ENCODE peak calls at places on chromosomes 5 and 9, in eight cellular contexts. W is PC-3, Q is AG10803, C is dorsolateral prefrontal cortex, J is sigmoid colon, L is neural crest cell, N is fibroblast of the aortic adventitia, M is HFF-Myc. Z is an unnamed sample.

GRCh38 chr9:118891213-118891612 is 478.0 kb downstream of the BRINP1 start:
- DNase-seq in W (no peak), Q (no peak), C (no peak), J (no peak), L (no peak), N (no peak), M (no peak), Z (no peak)

GRCh38 chr5:158553195-158553945 is 546.3 kb downstream of the EBF1 start:
- DNase-seq in W (no peak), Q (peak), C (no peak), J (peak), L (no peak), N (peak), M (peak), Z (no peak)

GRCh38 chr9:124238546-124239140 is 19.1 kb upstream of the NEK6 start:
- DNase-seq in W (no peak), Q (no peak), C (no peak), J (peak), L (no peak), N (no peak), M (no peak), Z (no peak)

GRCh38 chr5:60811105-60811504 is 33.0 kb downstream of the ELOVL7 start:
- DNase-seq in W (no peak), Q (no peak), C (no peak), J (no peak), L (no peak), N (no peak), M (no peak), Z (no peak)

GRCh38 chr5:133680830-133681555 is 68.7 kb upstream of the FSTL4 start:
- DNase-seq in W (no peak), Q (no peak), C (no peak), J (peak), L (no peak), N (no peak), M (no peak), Z (no peak)

GRCh38 chr5:77356740-77357139 is 135.4 kb downstream of the WDR41 start:
- DNase-seq in W (peak), Q (peak), C (no peak), J (no peak), L (no peak), N (no peak), M (peak), Z (peak)

GRCh38 chr5:75048457-75048953 is 3.9 kb downstream of the GCNT4 start:
- DNase-seq in W (no peak), Q (peak), C (no peak), J (no peak), L (no peak), N (no peak), M (no peak), Z (no peak)

GRCh38 chr9:86034863-86035734 is 64.3 kb downstream of the GOLM1 start:
- DNase-seq in W (peak), Q (peak), C (no peak), J (no peak), L (peak), N (peak), M (no peak), Z (peak)

GRCh38 chr5:9456435-9457042 is 89.3 kb downstream of the SEMA5A start:
- DNase-seq in W (no peak), Q (peak), C (no peak), J (no peak), L (no peak), N (peak), M (peak), Z (no peak)

GRCh38 chr9:96509026-96509425 is 59.1 kb downstream of the HABP4 start:
- DNase-seq in W (no peak), Q (no peak), C (no peak), J (no peak), L (no peak), N (no peak), M (no peak), Z (no peak)

GRCh38 chr5:73300520-73301207 is 127.7 kb downstream of the TMEM174 start:
- DNase-seq in W (peak), Q (peak), C (no peak), J (no peak), L (no peak), N (no peak), M (no peak), Z (no peak)

GRCh38 chr9:137307255-137308101 is 5.4 kb upstream of the NRARP start:
- DNase-seq in W (no peak), Q (no peak), C (no peak), J (no peak), L (no peak), N (no peak), M (no peak), Z (no peak)

GRCh38 chr9:114690308-114690707 is 8.3 kb upstream of the TEX48 start:
- DNase-seq in W (peak), Q (no peak), C (no peak), J (no peak), L (no peak), N (no peak), M (no peak), Z (no peak)

GRCh38 chr9:121262450-121262849 is 5.5 kb upstream of the GSN start:
- DNase-seq in W (no peak), Q (no peak), C (no peak), J (peak), L (no peak), N (no peak), M (no peak), Z (no peak)

GRCh38 chr5:120806132-120806531 is 342.0 kb downstream of the PRR16 start:
- DNase-seq in W (no peak), Q (peak), C (no peak), J (no peak), L (no peak), N (peak), M (no peak), Z (no peak)

GRCh38 chr5:79795764-79796398 is 106.2 kb downstream of the CMYA5 start:
- DNase-seq in W (no peak), Q (peak), C (no peak), J (no peak), L (no peak), N (peak), M (no peak), Z (peak)

GRCh38 chr5:38557309-38557710 is 864 bp upstream of the LIFR start:
- DNase-seq in W (no peak), Q (no peak), C (no peak), J (no peak), L (no peak), N (no peak), M (peak), Z (no peak)

GRCh38 chr5:141664733-141665461 is 13.7 kb upstream of the FCHSD1 start:
- DNase-seq in W (peak), Q (peak), C (peak), J (peak), L (peak), N (peak), M (peak), Z (no peak)

GRCh38 chr5:139178582-139178917 is 19.6 kb downstream of the SIL1 start:
- DNase-seq in W (no peak), Q (no peak), C (no peak), J (no peak), L (no peak), N (no peak), M (no peak), Z (no peak)

GRCh38 chr5:147666419-147666818 is 116.1 kb downstream of the JAKMIP2 start:
- DNase-seq in W (no peak), Q (no peak), C (no peak), J (no peak), L (no peak), N (no peak), M (no peak), Z (no peak)

GRCh38 chr5:160800375-160800774 is 51.6 kb downstream of the ATP10B start:
- DNase-seq in W (no peak), Q (no peak), C (no peak), J (no peak), L (no peak), N (no peak), M (no peak), Z (no peak)

GRCh38 chr9:16223074-16223871 is 647.2 kb downstream of the BNC2 start:
- DNase-seq in W (peak), Q (no peak), C (no peak), J (peak), L (no peak), N (no peak), M (no peak), Z (no peak)

GRCh38 chr5:180315762-180316212 is 23.9 kb upstream of the MAPK9 start:
- DNase-seq in W (peak), Q (peak), C (no peak), J (no peak), L (peak), N (peak), M (no peak), Z (no peak)

GRCh38 chr9:28938981-28939380 is 1365.7 kb upstream of the C9orf72 start:
- DNase-seq in W (no peak), Q (no peak), C (no peak), J (no peak), L (no peak), N (no peak), M (no peak), Z (no peak)

GRCh38 chr9:134476942-134477335 is 150.7 kb downstream of the RXRA start:
- DNase-seq in W (no peak), Q (no peak), C (no peak), J (no peak), L (no peak), N (no peak), M (no peak), Z (no peak)

GRCh38 chr5:82058710-82059109 is 86.9 kb downstream of the ATG10 start:
- DNase-seq in W (no peak), Q (peak), C (no peak), J (no peak), L (no peak), N (peak), M (no peak), Z (no peak)

GRCh38 chr9:20356392-20357206 is 265.7 kb downstream of the MLLT3 start:
- DNase-seq in W (peak), Q (peak), C (peak), J (peak), L (peak), N (peak), M (peak), Z (peak)

GRCh38 chr5:69281114-69281513 is 46.4 kb downstream of the CDK7 start:
- DNase-seq in W (no peak), Q (no peak), C (no peak), J (no peak), L (no peak), N (no peak), M (no peak), Z (no peak)

GRCh38 chr5:61999371-61999770 is 306.6 kb upstream of the KIF2A start:
- DNase-seq in W (peak), Q (peak), C (no peak), J (no peak), L (no peak), N (no peak), M (no peak), Z (no peak)

GRCh38 chr9:5900622-5901021 is 9.9 kb downstream of the MLANA start:
- DNase-seq in W (no peak), Q (no peak), C (no peak), J (no peak), L (no peak), N (no peak), M (no peak), Z (no peak)

GRCh38 chr5:138935466-138935865 is 60.3 kb upstream of the LRRTM2 start:
- DNase-seq in W (no peak), Q (no peak), C (no peak), J (no peak), L (no peak), N (no peak), M (no peak), Z (no peak)

GRCh38 chr5:143405063-143405746 is 1.7 kb upstream of the NR3C1 start:
- DNase-seq in W (peak), Q (peak), C (peak), J (peak), L (peak), N (peak), M (no peak), Z (no peak)

GRCh38 chr9:99851028-99851822 is 29.5 kb downstream of the NR4A3 start:
- DNase-seq in W (no peak), Q (no peak), C (no peak), J (no peak), L (no peak), N (no peak), M (no peak), Z (peak)

GRCh38 chr5:35470866-35471265 is 146.8 kb upstream of the SPEF2 start:
- DNase-seq in W (peak), Q (peak), C (no peak), J (no peak), L (no peak), N (peak), M (no peak), Z (no peak)

GRCh38 chr5:151741678-151742423 is 16.6 kb downstream of the ATOX1 start:
- DNase-seq in W (peak), Q (peak), C (no peak), J (no peak), L (no peak), N (peak), M (no peak), Z (peak)

GRCh38 chr5:151743535-151743934 is 14.9 kb downstream of the ATOX1 start:
- DNase-seq in W (no peak), Q (no peak), C (no peak), J (no peak), L (no peak), N (peak), M (no peak), Z (no peak)

GRCh38 chr5:151745071-151745705 is 13.2 kb downstream of the ATOX1 start:
- DNase-seq in W (peak), Q (peak), C (peak), J (peak), L (no peak), N (peak), M (no peak), Z (peak)

GRCh38 chr5:151740958-151741373 is 17.5 kb downstream of the ATOX1 start:
- DNase-seq in W (peak), Q (peak), C (no peak), J (no peak), L (no peak), N (peak), M (no peak), Z (peak)

DNA sequence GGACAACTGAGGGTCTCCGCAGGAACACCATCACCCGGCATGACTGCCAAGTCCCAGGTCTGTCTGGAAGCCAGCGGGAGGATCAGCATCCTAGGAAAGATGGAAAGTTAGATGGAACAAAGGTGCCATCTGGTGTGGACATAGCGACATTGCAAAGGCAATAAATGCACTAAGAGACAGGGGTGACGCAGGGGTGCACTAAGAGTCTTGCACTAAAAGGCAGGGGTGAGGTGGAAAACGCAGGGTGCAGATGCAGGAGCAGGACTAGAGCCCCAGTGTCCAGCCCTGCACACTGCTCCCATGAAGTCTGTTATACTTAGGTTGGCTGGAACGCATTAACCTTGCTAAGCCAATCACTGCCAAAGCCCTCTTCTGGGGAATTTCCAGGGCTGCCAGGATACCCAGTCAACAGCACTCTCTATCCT is 15.5 kb downstream of the ATOX1 start:
- DNase-seq in W (peak), Q (peak), C (no peak), J (peak), L (peak), N (peak), M (peak), Z (peak)
- TF ChIP-seq CTCF in W (peak), Q (peak), C (peak), J (peak), L (peak), N (peak), M (peak), Z (peak)

GRCh38 chr5:118042076-118042475 is 946.3 kb downstream of the DTWD2 start:
- DNase-seq in W (no peak), Q (no peak), C (no peak), J (no peak), L (no peak), N (no peak), M (no peak), Z (no peak)
- TF ChIP-seq CTCF in W (no peak), Q (no peak), C (peak), J (no peak), L (peak), N (no peak), M (no peak), Z (peak)

DNA sequence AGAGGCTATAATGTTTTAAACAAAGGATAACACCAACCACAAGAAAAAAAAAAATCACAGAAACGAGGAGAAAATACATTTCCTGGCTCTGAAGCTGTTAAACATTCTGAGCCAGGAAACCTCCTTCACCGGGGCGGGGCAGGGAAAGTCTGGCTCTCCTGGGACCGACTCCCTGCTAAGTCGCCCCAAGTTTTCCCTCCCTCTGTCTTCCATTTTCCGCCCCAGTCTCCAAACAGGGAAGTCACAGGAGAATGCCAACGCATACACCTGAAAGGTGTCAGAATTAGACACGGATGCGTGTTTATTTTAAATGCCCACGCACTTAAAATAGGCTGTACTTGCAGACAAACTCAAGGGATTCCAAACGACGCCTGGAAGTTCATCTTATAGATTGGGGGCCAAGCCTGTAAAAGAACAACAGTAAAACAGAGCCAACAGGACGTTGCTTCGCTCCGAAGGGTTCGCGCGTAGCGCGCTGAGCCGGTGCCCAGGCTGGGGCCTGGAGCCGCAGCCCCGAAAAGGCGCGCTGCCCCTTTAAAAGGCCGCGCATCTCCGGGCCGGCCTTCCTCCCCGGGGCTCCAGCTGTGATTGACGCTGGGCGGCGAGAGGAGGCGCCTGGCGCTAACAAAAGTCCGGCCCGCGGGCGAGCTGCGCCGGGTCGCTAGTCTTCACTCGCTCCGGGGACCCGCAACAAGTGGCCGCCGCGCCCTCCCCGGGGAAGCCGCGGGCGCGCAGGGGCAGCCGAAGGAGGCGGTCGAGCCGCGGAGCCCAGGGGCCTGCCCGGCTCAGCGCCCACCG is at the start of gene FBXL7:
- DNase-seq in W (peak), Q (peak), C (peak), J (peak), L (peak), N (peak), M (no peak), Z (no peak)
- TF ChIP-seq CTCF in W (no peak), Q (peak), C (peak), J (no peak), L (peak), N (peak), M (no peak), Z (peak)

GRCh38 chr9:125372441-125373226 is 111.0 kb downstream of the GAPVD1 start:
- DNase-seq in W (no peak), Q (no peak), C (no peak), J (no peak), L (no peak), N (no peak), M (no peak), Z (no peak)
- TF ChIP-seq CTCF in W (no peak), Q (no peak), C (no peak), J (no peak), L (no peak), N (no peak), M (no peak), Z (no peak)

DNA sequence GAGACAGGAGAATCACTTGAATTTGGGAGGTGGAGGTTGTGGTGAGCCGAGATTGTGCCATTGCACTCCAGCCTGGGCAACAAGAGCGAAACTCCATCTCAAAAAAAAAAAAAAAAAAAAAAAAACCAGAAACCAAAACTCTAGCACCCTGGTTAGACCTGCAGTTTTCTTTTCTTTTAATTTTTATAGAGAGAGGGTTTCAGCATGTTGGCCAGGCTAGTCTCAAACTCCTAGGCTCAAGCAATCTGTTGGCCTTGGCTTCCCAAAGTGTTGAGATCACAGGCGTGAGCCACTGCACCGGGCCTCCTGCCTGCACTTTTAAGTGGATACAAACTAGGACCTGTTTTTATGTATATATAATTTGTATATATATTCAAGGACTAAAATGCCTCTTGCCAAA is 12.9 kb upstream of the MTMR12 start:
- DNase-seq in W (no peak), Q (no peak), C (no peak), J (no peak), L (no peak), N (no peak), M (no peak), Z (no peak)
- TF ChIP-seq CTCF in W (no peak), Q (no peak), C (no peak), J (no peak), L (no peak), N (no peak), M (no peak), Z (no peak)

DNA sequence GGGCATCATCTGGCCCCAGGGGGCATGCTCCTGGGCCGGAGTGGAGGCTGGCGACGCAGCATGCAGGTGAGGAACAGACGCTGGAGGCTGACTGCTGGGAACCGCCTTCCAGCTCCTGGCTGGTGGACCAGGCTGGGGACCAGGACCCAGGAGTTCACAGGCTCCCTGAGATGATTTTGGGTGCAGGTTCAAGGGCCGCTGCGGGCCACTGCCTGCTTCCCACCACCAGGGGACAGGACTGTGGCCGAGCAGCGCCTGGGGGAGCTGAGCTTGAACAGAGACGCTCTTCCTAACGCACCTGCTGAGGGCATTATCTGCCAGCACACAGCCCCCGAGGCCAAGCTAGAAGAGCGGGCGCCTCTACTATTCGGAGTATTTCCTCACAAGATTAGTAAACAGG is 132.1 kb upstream of the RAPGEF1 start:
- DNase-seq in W (no peak), Q (no peak), C (no peak), J (no peak), L (no peak), N (no peak), M (no peak), Z (no peak)
- TF ChIP-seq CTCF in W (peak), Q (no peak), C (no peak), J (no peak), L (no peak), N (peak), M (peak), Z (peak)

GRCh38 chr9:38619556-38620447 is 594 bp downstream of the ANKRD18A start:
- DNase-seq in W (peak), Q (no peak), C (no peak), J (no peak), L (peak), N (no peak), M (no peak), Z (no peak)

GRCh38 chr9:38622961-38623360 is 2.6 kb upstream of the ANKRD18A start:
- DNase-seq in W (no peak), Q (no peak), C (no peak), J (no peak), L (no peak), N (no peak), M (no peak), Z (no peak)

GRCh38 chr9:38622083-38622674 is 1.8 kb upstream of the ANKRD18A start:
- DNase-seq in W (peak), Q (no peak), C (no peak), J (no peak), L (peak), N (no peak), M (no peak), Z (peak)

GRCh38 chr9:38621434-38622082 is 1.2 kb upstream of the ANKRD18A start:
- DNase-seq in W (peak), Q (no peak), C (no peak), J (peak), L (peak), N (no peak), M (no peak), Z (no peak)

GRCh38 chr9:38620483-38621433 is at the start of gene ANKRD18A:
- DNase-seq in W (peak), Q (peak), C (peak), J (peak), L (peak), N (peak), M (peak), Z (peak)
- TF ChIP-seq CTCF in W (peak), Q (peak), C (peak), J (no peak), L (peak), N (peak), M (peak), Z (peak)

Z was measured in retinal pigment epithelial cell.